ENCODE peak calls at places on chromosomes 12 and 14, in seven cellular contexts. B, D, H, I, Z, R and V are unnamed samples.
A peak's percentile ranks its signal among the peaks of the same experiment; 100 is the strongest.

GRCh38 chr12:57736743-57737466 is 1.6 kb downstream of the AGAP2 start:
- DNase-seq in B (no peak), D (no peak), H (no peak), I (no peak), Z (no peak), R (no peak), V (no peak)

GRCh38 chr12:66861157-66861750 is 182.4 kb upstream of the GRIP1 start:
- DNase-seq in B (peak; percentile 70), D (peak; percentile 35), H (peak; percentile 33), I (peak; percentile 60), Z (peak; percentile 70), R (peak; percentile 2), V (no peak)

GRCh38 chr12:53205747-53206146 is 1.3 kb downstream of the ITGB7 start:
- DNase-seq in B (peak; percentile 82), D (no peak), H (peak; percentile 58), I (no peak), Z (peak; percentile 76), R (peak; percentile 75), V (no peak)

GRCh38 chr12:72271741-72272661 is at the start of gene TRHDE:
- DNase-seq in B (no peak), D (peak; percentile 14), H (peak; percentile 44), I (peak; percentile 67), Z (peak; percentile 25), R (no peak), V (no peak)

GRCh38 chr14:34682787-34683321 is 31.5 kb downstream of the CFL2 start:
- DNase-seq in B (peak; percentile 3), D (no peak), H (no peak), I (no peak), Z (no peak), R (no peak), V (no peak)

GRCh38 chr12:62396750-62397149 is 69.9 kb upstream of the MON2 start:
- DNase-seq in B (no peak), D (no peak), H (no peak), I (no peak), Z (peak; percentile 21), R (no peak), V (no peak)

GRCh38 chr14:89236846-89237245 is 180.2 kb downstream of the FOXN3 start:
- DNase-seq in B (no peak), D (no peak), H (no peak), I (no peak), Z (no peak), R (no peak), V (no peak)

GRCh38 chr14:104895207-104895785 is 29.4 kb upstream of the PLD4 start:
- DNase-seq in B (no peak), D (no peak), H (no peak), I (no peak), Z (no peak), R (no peak), V (no peak)

GRCh38 chr12:107486140-107486892 is 199.3 kb upstream of the PWP1 start:
- DNase-seq in B (no peak), D (no peak), H (no peak), I (no peak), Z (no peak), R (no peak), V (no peak)

GRCh38 chr12:122054842-122055544 is 23.6 kb upstream of the MLXIP start:
- DNase-seq in B (no peak), D (no peak), H (no peak), I (no peak), Z (no peak), R (no peak), V (no peak)

GRCh38 chr12:6548556-6549378 is 7.1 kb downstream of the IFFO1 start:
- DNase-seq in B (no peak), D (no peak), H (peak; percentile 56), I (no peak), Z (peak; percentile 83), R (peak; percentile 49), V (no peak)

GRCh38 chr12:115980339-115980738 is 297.2 kb downstream of the MED13L start:
- DNase-seq in B (no peak), D (no peak), H (no peak), I (no peak), Z (no peak), R (no peak), V (no peak)

GRCh38 chr12:42666671-42667243 is 77.2 kb upstream of the PRICKLE1 start:
- DNase-seq in B (no peak), D (no peak), H (peak; percentile 74), I (peak; percentile 15), Z (no peak), R (no peak), V (no peak)

GRCh38 chr12:107288414-107289125 is 195.2 kb upstream of the CRY1 start:
- DNase-seq in B (no peak), D (no peak), H (no peak), I (no peak), Z (no peak), R (no peak), V (no peak)

GRCh38 chr14:89188492-89188891 is 228.5 kb downstream of the FOXN3 start:
- DNase-seq in B (no peak), D (no peak), H (no peak), I (no peak), Z (no peak), R (no peak), V (no peak)

GRCh38 chr14:59333668-59334067 is 131.5 kb downstream of the GPR135 start:
- DNase-seq in B (no peak), D (peak; percentile 65), H (peak; percentile 69), I (no peak), Z (peak; percentile 99), R (peak; percentile 70), V (no peak)

GRCh38 chr14:102218688-102219087 is 79.0 kb downstream of the WDR20 start:
- DNase-seq in B (no peak), D (no peak), H (no peak), I (no peak), Z (no peak), R (no peak), V (no peak)

GRCh38 chr14:20684662-20685456 is 499 bp downstream of the RNASE4 start:
- DNase-seq in B (no peak), D (peak; percentile 77), H (peak; percentile 38), I (no peak), Z (peak; percentile 67), R (peak; percentile 18), V (no peak)

GRCh38 chr14:101199028-101199770 is 295.7 kb upstream of the RTL1 start:
- DNase-seq in B (no peak), D (no peak), H (no peak), I (no peak), Z (no peak), R (no peak), V (no peak)

GRCh38 chr14:103541944-103542544 is 13.0 kb downstream of the TRMT61A start:
- DNase-seq in B (no peak), D (no peak), H (no peak), I (no peak), Z (no peak), R (no peak), V (no peak)

GRCh38 chr12:15636060-15636890 is 152.9 kb downstream of the EPS8 start:
- DNase-seq in B (no peak), D (no peak), H (no peak), I (no peak), Z (no peak), R (no peak), V (no peak)